ENCODE peak calls at places on chromosomes 5 and 9, in ten cellular contexts. R is gastrocnemius medialis; W is body of pancreas; L is right atrium auricular region; Y is CD8-positive, alpha-beta memory T cell; I is osteoblast; B is cardiac muscle cell; Q is lung; N is naive thymus-derived CD4-positive, alpha-beta T cell; A is transverse colon. D is an unnamed sample.

GRCh38 chr5:55232194-55232984 is 1.0 kb downstream of the CCNO start:
- DNase-seq in R (no peak), W (peak), L (no peak), Y (no peak), I (peak), B (peak), Q (no peak), N (peak), A (peak), D (no peak)

GRCh38 chr5:132425009-132425937 is 55.8 kb downstream of the SLC22A5 start:
- DNase-seq in R (peak), W (no peak), L (peak), Y (peak), I (peak), B (no peak), Q (no peak), N (peak), A (peak), D (peak)

GRCh38 chr5:112192886-112193285 is 226.2 kb downstream of the EPB41L4A start:
- DNase-seq in R (no peak), W (no peak), L (no peak), Y (no peak), I (no peak), B (no peak), Q (no peak), N (no peak), A (no peak), D (no peak)

GRCh38 chr5:152072076-152072475 is 147.4 kb upstream of the GLRA1 start:
- DNase-seq in R (no peak), W (no peak), L (no peak), Y (no peak), I (no peak), B (peak), Q (no peak), N (no peak), A (no peak), D (no peak)

GRCh38 chr5:96297290-96297689 is 135.8 kb downstream of the PCSK1 start:
- DNase-seq in R (no peak), W (peak), L (no peak), Y (no peak), I (no peak), B (peak), Q (no peak), N (no peak), A (no peak), D (peak)

GRCh38 chr5:38509185-38509584 is 47.3 kb downstream of the LIFR start:
- DNase-seq in R (no peak), W (no peak), L (no peak), Y (no peak), I (peak), B (no peak), Q (no peak), N (no peak), A (no peak), D (no peak)

GRCh38 chr9:110069326-110070248 is 138.4 kb downstream of the C9orf152 start:
- DNase-seq in R (no peak), W (no peak), L (peak), Y (no peak), I (peak), B (peak), Q (peak), N (no peak), A (no peak), D (no peak)

GRCh38 chr9:77158772-77159513 is 18.4 kb upstream of the VPS13A start:
- DNase-seq in R (no peak), W (no peak), L (no peak), Y (no peak), I (peak), B (no peak), Q (no peak), N (no peak), A (no peak), D (no peak)

GRCh38 chr5:6843821-6844220 is 130.6 kb downstream of the TENT4A start:
- DNase-seq in R (no peak), W (no peak), L (no peak), Y (no peak), I (no peak), B (no peak), Q (no peak), N (no peak), A (no peak), D (no peak)

GRCh38 chr9:69190866-69191672 is 17.0 kb downstream of the TJP2 start:
- DNase-seq in R (no peak), W (no peak), L (no peak), Y (no peak), I (no peak), B (no peak), Q (no peak), N (no peak), A (no peak), D (no peak)

GRCh38 chr9:96242829-96243228 is 59.1 kb downstream of the HSD17B3 start:
- DNase-seq in R (no peak), W (no peak), L (no peak), Y (no peak), I (no peak), B (no peak), Q (no peak), N (no peak), A (no peak), D (no peak)

GRCh38 chr5:41539454-41539853 is 29.1 kb upstream of the PLCXD3 start:
- DNase-seq in R (no peak), W (no peak), L (no peak), Y (no peak), I (no peak), B (peak), Q (no peak), N (no peak), A (no peak), D (no peak)

GRCh38 chr9:101966706-101967105 is 228.3 kb upstream of the GRIN3A start:
- DNase-seq in R (no peak), W (no peak), L (no peak), Y (no peak), I (no peak), B (no peak), Q (no peak), N (no peak), A (no peak), D (no peak)

GRCh38 chr5:164475339-164475977 is 970.0 kb downstream of the MAT2B start:
- DNase-seq in R (no peak), W (no peak), L (no peak), Y (no peak), I (peak), B (peak), Q (no peak), N (no peak), A (no peak), D (no peak)

GRCh38 chr5:106474066-106474465 is 1196.7 kb downstream of the EFNA5 start:
- DNase-seq in R (no peak), W (no peak), L (no peak), Y (no peak), I (no peak), B (no peak), Q (no peak), N (no peak), A (no peak), D (no peak)

GRCh38 chr5:136994154-136994553 is 505.0 kb downstream of the SPOCK1 start:
- DNase-seq in R (no peak), W (no peak), L (no peak), Y (no peak), I (no peak), B (no peak), Q (no peak), N (no peak), A (no peak), D (no peak)

GRCh38 chr5:11608530-11608929 is 295.7 kb downstream of the CTNND2 start:
- DNase-seq in R (no peak), W (no peak), L (no peak), Y (no peak), I (no peak), B (no peak), Q (no peak), N (no peak), A (no peak), D (no peak)

GRCh38 chr5:16550316-16550952 is 66.4 kb downstream of the RETREG1 start:
- DNase-seq in R (peak), W (peak), L (no peak), Y (no peak), I (no peak), B (peak), Q (no peak), N (peak), A (peak), D (no peak)

GRCh38 chr5:149114403-149115312 is 26.6 kb upstream of the ABLIM3 start:
- DNase-seq in R (peak), W (peak), L (peak), Y (no peak), I (peak), B (peak), Q (peak), N (no peak), A (peak), D (peak)

GRCh38 chr9:98606730-98607129 is 102.0 kb downstream of the GABBR2 start:
- DNase-seq in R (no peak), W (no peak), L (no peak), Y (no peak), I (no peak), B (no peak), Q (no peak), N (no peak), A (no peak), D (no peak)

GRCh38 chr9:79526149-79526672 is 45.6 kb upstream of the TLE4 start:
- DNase-seq in R (no peak), W (no peak), L (no peak), Y (no peak), I (no peak), B (no peak), Q (no peak), N (no peak), A (no peak), D (no peak)

GRCh38 chr9:79524266-79524665 is 47.5 kb upstream of the TLE4 start:
- DNase-seq in R (no peak), W (no peak), L (no peak), Y (no peak), I (no peak), B (no peak), Q (no peak), N (no peak), A (no peak), D (no peak)

DNA sequence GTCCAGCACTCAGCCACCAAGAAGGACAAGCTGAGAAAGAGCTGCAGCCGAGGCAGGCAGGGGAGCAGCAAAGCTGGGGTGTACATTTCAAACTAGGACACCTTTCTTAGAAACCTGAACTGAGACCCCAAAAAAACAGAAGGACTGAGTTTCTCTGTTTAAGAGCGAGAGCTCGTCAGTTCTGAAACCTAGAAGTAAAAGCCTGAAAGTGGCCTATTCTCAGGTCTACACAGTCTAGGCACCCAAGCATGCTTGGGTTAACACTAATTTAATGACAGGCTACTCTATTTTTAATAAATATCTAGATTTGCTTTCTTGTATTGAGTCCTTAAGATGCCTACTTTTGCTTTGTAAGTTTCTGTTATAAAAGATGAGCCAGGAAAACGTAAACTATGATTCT is 49.0 kb upstream of the TLE4 start:
- DNase-seq in R (no peak), W (no peak), L (no peak), Y (no peak), I (no peak), B (no peak), Q (no peak), N (no peak), A (no peak), D (no peak)
- H3K27ac ChIP-seq in R (no peak), W (no peak), L (no peak), Y (no peak), I (no peak), B (no peak), Q (no peak), N (no peak), A (no peak), D (no peak)

DNA sequence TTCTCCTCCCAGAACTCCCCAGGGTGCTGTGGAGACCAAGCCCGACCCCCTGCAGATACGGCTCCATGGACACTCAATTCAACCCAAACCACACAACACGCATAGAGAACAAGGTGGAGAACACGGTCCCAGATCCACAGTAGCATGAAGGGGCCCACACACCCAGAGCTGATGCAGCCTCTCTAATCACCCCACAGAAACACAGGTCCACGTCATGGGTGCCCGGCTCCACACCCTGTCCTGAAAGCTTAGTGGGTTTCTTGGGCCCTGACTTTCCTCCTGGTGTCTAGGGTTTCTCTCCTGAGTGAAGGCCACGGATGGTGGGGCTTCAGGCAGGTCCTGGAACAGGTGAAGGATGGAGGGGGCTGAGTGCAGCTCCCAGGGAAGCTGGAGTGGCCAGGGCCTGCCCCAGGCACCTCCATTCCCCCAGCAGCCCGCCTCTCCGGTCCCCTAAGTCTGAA is 1.5 kb upstream of the SLC23A1 start:
- DNase-seq in R (no peak), W (no peak), L (no peak), Y (no peak), I (peak), B (no peak), Q (no peak), N (no peak), A (no peak), D (no peak)
- H3K27ac ChIP-seq in R (peak), W (peak), L (peak), Y (peak), I (peak), B (no peak), Q (no peak), N (peak), A (peak), D (no peak)

DNA sequence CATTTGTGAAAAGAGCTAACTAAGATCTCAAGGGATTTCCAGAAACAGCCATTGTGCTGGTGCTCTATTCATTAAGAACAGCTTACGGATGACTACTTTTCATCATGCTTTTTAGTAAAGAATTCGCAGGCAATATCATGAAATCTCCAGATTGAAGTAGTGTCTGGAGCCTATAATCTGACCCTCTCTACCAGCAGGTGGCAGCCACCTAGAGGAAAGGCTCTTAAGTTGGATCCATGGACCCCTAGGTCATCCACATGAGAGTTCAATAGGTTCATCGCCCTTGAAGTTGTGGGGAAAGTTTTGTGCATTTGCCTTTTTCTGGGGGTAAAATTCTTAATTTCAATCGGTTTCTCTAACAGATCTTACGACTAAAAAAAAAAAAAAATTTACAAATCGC is 82.3 kb downstream of the SLC1A3 start:
- DNase-seq in R (no peak), W (no peak), L (no peak), Y (no peak), I (no peak), B (peak), Q (no peak), N (no peak), A (no peak), D (no peak)
- H3K27ac ChIP-seq in R (no peak), W (no peak), L (no peak), Y (no peak), I (no peak), B (no peak), Q (no peak), N (no peak), A (no peak), D (peak)

GRCh38 chr5:171531638-171532037 is 112.2 kb downstream of the FGF18 start:
- DNase-seq in R (no peak), W (no peak), L (no peak), Y (no peak), I (no peak), B (no peak), Q (no peak), N (no peak), A (no peak), D (no peak)

GRCh38 chr5:171537463-171537862 is 118.0 kb downstream of the FGF18 start:
- DNase-seq in R (no peak), W (no peak), L (no peak), Y (no peak), I (no peak), B (no peak), Q (no peak), N (no peak), A (no peak), D (no peak)

GRCh38 chr5:171533153-171533552 is 113.7 kb downstream of the FGF18 start:
- DNase-seq in R (no peak), W (no peak), L (no peak), Y (no peak), I (no peak), B (no peak), Q (no peak), N (no peak), A (no peak), D (no peak)

GRCh38 chr5:171535162-171535561 is 115.7 kb downstream of the FGF18 start:
- DNase-seq in R (no peak), W (no peak), L (peak), Y (no peak), I (no peak), B (no peak), Q (no peak), N (no peak), A (no peak), D (no peak)

DNA sequence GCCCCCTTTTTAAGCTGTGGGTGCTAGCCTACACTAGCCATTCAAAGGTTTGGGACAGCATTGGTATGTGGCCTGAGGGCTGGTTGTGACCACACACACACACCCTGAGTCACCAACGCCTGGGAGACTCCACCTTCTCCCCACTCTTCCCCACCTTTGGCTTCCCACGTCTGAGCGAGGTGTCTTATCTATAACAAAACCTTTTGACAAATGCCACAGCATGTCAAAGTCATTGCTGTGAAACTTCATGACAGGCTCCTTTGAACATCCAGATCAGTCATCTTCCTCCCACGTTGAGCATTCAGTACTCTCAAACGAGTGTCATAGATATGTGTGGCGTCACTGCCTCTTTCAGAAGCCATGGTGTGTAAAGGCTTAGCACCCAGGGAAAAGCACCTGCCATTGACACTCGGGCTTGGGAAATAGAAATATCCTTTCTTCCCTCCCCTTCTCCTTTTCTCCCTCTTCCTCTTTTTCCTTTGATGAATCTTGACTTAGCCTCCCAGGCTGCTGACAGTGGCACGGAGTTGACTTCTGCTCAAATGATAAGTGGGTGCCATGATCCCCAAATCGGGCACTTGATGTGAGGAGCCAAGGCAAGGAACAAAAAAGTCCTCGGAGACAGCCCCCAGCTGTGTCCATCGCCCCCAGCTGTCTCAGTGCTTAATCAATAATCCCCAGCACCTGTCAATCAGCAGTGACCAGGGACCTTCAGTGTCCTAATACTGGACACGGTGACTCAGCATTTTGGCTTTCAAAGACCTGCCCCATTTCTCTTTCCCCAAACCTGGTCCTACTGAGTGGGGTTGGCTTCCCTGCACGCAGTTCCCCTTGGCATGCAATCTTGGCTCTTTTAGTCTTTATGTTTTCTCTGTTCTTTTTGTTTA is 114.8 kb downstream of the FGF18 start:
- DNase-seq in R (no peak), W (no peak), L (peak), Y (no peak), I (no peak), B (no peak), Q (no peak), N (no peak), A (no peak), D (no peak)
- H3K27ac ChIP-seq in R (no peak), W (no peak), L (no peak), Y (no peak), I (no peak), B (no peak), Q (no peak), N (no peak), A (no peak), D (no peak)

GRCh38 chr9:129442791-129443511 is 177.9 kb downstream of the C9orf50 start:
- DNase-seq in R (no peak), W (peak), L (no peak), Y (no peak), I (peak), B (no peak), Q (no peak), N (no peak), A (peak), D (no peak)
- H3K27ac ChIP-seq in R (no peak), W (peak), L (no peak), Y (no peak), I (no peak), B (no peak), Q (no peak), N (no peak), A (peak), D (no peak)

DNA sequence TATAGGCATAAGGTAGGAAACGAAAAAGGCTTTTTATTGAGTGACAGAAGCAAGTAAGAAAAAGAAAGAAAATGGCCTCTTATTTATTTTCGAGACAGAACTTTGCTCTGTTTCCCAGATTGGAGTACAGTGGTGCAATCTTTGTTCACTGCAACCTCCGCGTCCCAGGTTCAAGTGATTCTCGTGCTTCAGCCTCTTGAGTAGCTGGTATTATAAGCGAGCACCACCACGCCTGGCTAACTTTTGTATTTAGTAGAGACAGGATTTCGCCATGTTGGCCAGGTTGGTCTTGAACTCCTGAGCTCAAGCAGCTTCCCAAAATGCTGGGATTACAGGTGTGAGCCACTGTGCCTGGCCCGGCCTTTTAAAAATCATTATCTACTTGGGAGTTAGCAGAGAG is 70.7 kb downstream of the NSD1 start:
- DNase-seq in R (no peak), W (no peak), L (no peak), Y (no peak), I (no peak), B (no peak), Q (no peak), N (no peak), A (no peak), D (no peak)
- H3K27ac ChIP-seq in R (no peak), W (no peak), L (no peak), Y (no peak), I (no peak), B (no peak), Q (no peak), N (no peak), A (no peak), D (no peak)

D was measured in caudate nucleus.